ENCODE peak calls at places on chromosomes 5 and 9, in four cellular contexts. One of them, this sample, is unnamed.

GRCh38 chr9:134067904-134068741 is at the start of gene BRD3:
- DNase-seq in activated gamma-delta T cell treated with anti-CD3 and anti-CD28 coated beads, Interleukin-2, amount 50 U/mL, for 16 hours: peak; percentile 66
- DNase-seq in GM19239: peak; percentile 94
- DNase-seq in GM12891: peak; percentile 87
- DNase-seq in this sample: no peak

GRCh38 chr9:35756743-35757526 is 2.9 kb upstream of the MSMP start:
- DNase-seq in GM19239: peak; percentile 53
- DNase-seq in GM12891: peak; percentile 62
- DNase-seq in activated gamma-delta T cell treated with anti-CD3 and anti-CD28 coated beads, Interleukin-2, amount 50 U/mL, for 16 hours: peak; percentile 27
- DNase-seq in this sample: no peak

GRCh38 chr9:6212722-6213375 is 2.8 kb upstream of the IL33 start:
- DNase-seq in GM19239: no peak
- DNase-seq in GM12891: no peak
- DNase-seq in activated gamma-delta T cell treated with anti-CD3 and anti-CD28 coated beads, Interleukin-2, amount 50 U/mL, for 16 hours: no peak
- DNase-seq in this sample: no peak

GRCh38 chr5:154287136-154287535 is 96.6 kb downstream of the GALNT10 start:
- DNase-seq in GM12891: no peak
- DNase-seq in activated gamma-delta T cell treated with anti-CD3 and anti-CD28 coated beads, Interleukin-2, amount 50 U/mL, for 16 hours: no peak
- DNase-seq in GM19239: no peak
- DNase-seq in this sample: no peak

GRCh38 chr9:16721972-16722371 is 148.5 kb downstream of the BNC2 start:
- DNase-seq in GM12891: no peak
- DNase-seq in activated gamma-delta T cell treated with anti-CD3 and anti-CD28 coated beads, Interleukin-2, amount 50 U/mL, for 16 hours: no peak
- DNase-seq in GM19239: no peak
- DNase-seq in this sample: no peak

GRCh38 chr9:135536166-135536565 is 9.8 kb upstream of the OBP2A start:
- DNase-seq in GM12891: no peak
- DNase-seq in activated gamma-delta T cell treated with anti-CD3 and anti-CD28 coated beads, Interleukin-2, amount 50 U/mL, for 16 hours: no peak
- DNase-seq in GM19239: no peak
- DNase-seq in this sample: no peak

GRCh38 chr5:35409361-35409760 is 179.1 kb upstream of the PRLR start:
- DNase-seq in activated gamma-delta T cell treated with anti-CD3 and anti-CD28 coated beads, Interleukin-2, amount 50 U/mL, for 16 hours: no peak
- DNase-seq in GM19239: no peak
- DNase-seq in GM12891: no peak
- DNase-seq in this sample: no peak

GRCh38 chr9:89984214-89984613 is 379.4 kb downstream of the GADD45G start:
- DNase-seq in GM19239: no peak
- DNase-seq in activated gamma-delta T cell treated with anti-CD3 and anti-CD28 coated beads, Interleukin-2, amount 50 U/mL, for 16 hours: no peak
- DNase-seq in GM12891: no peak
- DNase-seq in this sample: no peak

GRCh38 chr5:142316051-142316450 is 8.8 kb downstream of the SPRY4 start:
- DNase-seq in activated gamma-delta T cell treated with anti-CD3 and anti-CD28 coated beads, Interleukin-2, amount 50 U/mL, for 16 hours: no peak
- DNase-seq in GM19239: peak; percentile 44
- DNase-seq in GM12891: no peak
- DNase-seq in this sample: peak; percentile 90

GRCh38 chr9:136773386-136774044 is 9.2 kb upstream of the LCN15 start:
- DNase-seq in activated gamma-delta T cell treated with anti-CD3 and anti-CD28 coated beads, Interleukin-2, amount 50 U/mL, for 16 hours: no peak
- DNase-seq in GM12891: no peak
- DNase-seq in GM19239: no peak
- DNase-seq in this sample: no peak

GRCh38 chr9:21709464-21710058 is 92.9 kb upstream of the MTAP start:
- DNase-seq in activated gamma-delta T cell treated with anti-CD3 and anti-CD28 coated beads, Interleukin-2, amount 50 U/mL, for 16 hours: peak; percentile 48
- DNase-seq in GM12891: no peak
- DNase-seq in GM19239: peak; percentile 9
- DNase-seq in this sample: no peak

GRCh38 chr5:126965061-126965475 is 65.3 kb downstream of the MARCHF3 start:
- DNase-seq in GM19239: no peak
- DNase-seq in activated gamma-delta T cell treated with anti-CD3 and anti-CD28 coated beads, Interleukin-2, amount 50 U/mL, for 16 hours: no peak
- DNase-seq in GM12891: no peak
- DNase-seq in this sample: no peak

GRCh38 chr5:80083115-80083890 is 48.2 kb downstream of the THBS4 start:
- DNase-seq in GM19239: peak; percentile 44
- DNase-seq in activated gamma-delta T cell treated with anti-CD3 and anti-CD28 coated beads, Interleukin-2, amount 50 U/mL, for 16 hours: no peak
- DNase-seq in GM12891: peak; percentile 40
- DNase-seq in this sample: peak; percentile 64

GRCh38 chr5:89270901-89271300 is 387.9 kb upstream of the MEF2C start:
- DNase-seq in GM19239: no peak
- DNase-seq in activated gamma-delta T cell treated with anti-CD3 and anti-CD28 coated beads, Interleukin-2, amount 50 U/mL, for 16 hours: no peak
- DNase-seq in GM12891: no peak
- DNase-seq in this sample: no peak

GRCh38 chr9:109444771-109445320 is 53.3 kb downstream of the PTPN3 start:
- DNase-seq in GM12891: no peak
- DNase-seq in activated gamma-delta T cell treated with anti-CD3 and anti-CD28 coated beads, Interleukin-2, amount 50 U/mL, for 16 hours: no peak
- DNase-seq in GM19239: no peak
- DNase-seq in this sample: no peak